ENCODE peak calls at places on chromosomes 13 and 19, in seven cellular contexts. N is AG09309; Y is activated naive CD8-positive, alpha-beta T cell treated with anti-CD3 and anti-CD28 coated beads, Interleukin-2, amount 50 U/mL, for 24 hours; Z is activated effector memory CD4-positive, alpha-beta T cell treated with Interleukin-2 at 50 U/mL for 16 hours; Q is activated B cell treated with CpG ODN at 0.5 μM for 24 hours; M is uterus; T is cerebellar cortex. G is an unnamed sample.

GRCh38 chr19:23436944-23437343 is 41.7 kb upstream of the ZNF91 start:
- DNase-seq in T (no peak), Y (no peak), Q (no peak), N (no peak), Z (no peak), M (no peak), G (no peak)

GRCh38 chr19:9306443-9306842 is 3.2 kb downstream of the ZNF699 start:
- DNase-seq in Q (no peak), Y (no peak), N (peak; percentile 94), M (no peak), T (no peak), Z (no peak), G (no peak)

GRCh38 chr19:41934849-41935374 is 6.7 kb upstream of the ERFL start:
- DNase-seq in Z (peak; percentile 57), T (peak; percentile 74), N (no peak), M (peak; percentile 53), Y (peak; percentile 87), Q (peak; percentile 65), G (peak; percentile 73)

GRCh38 chr19:57850553-57851017 is 926 bp downstream of the ZNF587 start:
- DNase-seq in Q (no peak), Y (peak; percentile 7), M (no peak), T (no peak), N (no peak), Z (no peak), G (no peak)

GRCh38 chr19:55605637-55606470 is at the start of gene ZNF865:
- DNase-seq in T (peak; percentile 95), M (peak; percentile 69), Y (peak; percentile 76), Z (peak; percentile 55), Q (peak; percentile 55), N (no peak), G (peak; percentile 66)

GRCh38 chr13:90947976-90948375 is 399.5 kb upstream of the MIR17HG start:
- DNase-seq in Z (no peak), M (no peak), Y (no peak), T (no peak), Q (no peak), N (no peak), G (no peak)

GRCh38 chr13:30561506-30561905 is 56.2 kb upstream of the USPL1 start:
- DNase-seq in Y (no peak), Z (no peak), N (no peak), M (no peak), T (no peak), Q (no peak), G (no peak)

GRCh38 chr19:39474139-39474620 is 6.5 kb upstream of the TIMM50 start:
- DNase-seq in Q (peak; percentile 71), T (peak; percentile 44), N (no peak), Z (peak; percentile 54), M (peak; percentile 36), Y (peak; percentile 79), G (peak; percentile 74)

GRCh38 chr19:53927745-53928144 is 18.7 kb downstream of the CACNG7 start:
- DNase-seq in N (peak; percentile 8), Z (no peak), T (no peak), Y (peak; percentile 43), M (no peak), Q (no peak), G (peak; percentile 26)

GRCh38 chr13:21668665-21669599 is 1.9 kb upstream of the FGF9 start:
- DNase-seq in Q (peak; percentile 21), Z (peak; percentile 21), T (peak; percentile 40), M (no peak), N (no peak), Y (peak; percentile 41), G (peak; percentile 55)

GRCh38 chr19:21483589-21484170 is 21.7 kb upstream of the ZNF429 start:
- DNase-seq in Y (peak; percentile 68), Z (peak; percentile 27), M (peak; percentile 63), N (no peak), T (no peak), Q (no peak), G (peak; percentile 30)

GRCh38 chr19:46192990-46193650 is 36.4 kb upstream of the IGFL1 start:
- DNase-seq in Y (no peak), Q (no peak), T (no peak), M (no peak), Z (no peak), N (peak; percentile 27), G (no peak)

GRCh38 chr13:71799320-71799719 is 67.7 kb downstream of the DACH1 start:
- DNase-seq in Y (no peak), N (no peak), T (no peak), Q (no peak), M (no peak), Z (no peak), G (no peak)

GRCh38 chr13:85521586-85521985 is 277.6 kb downstream of the SLITRK6 start:
- DNase-seq in N (no peak), Y (no peak), Z (no peak), M (no peak), Q (no peak), T (no peak), G (no peak)

GRCh38 chr13:105948143-105948542 is 587.3 kb downstream of the EFNB2 start:
- DNase-seq in N (no peak), Z (no peak), M (no peak), T (no peak), Q (no peak), Y (no peak), G (no peak)

GRCh38 chr19:54325194-54325621 is 12.2 kb upstream of the LILRA5 start:
- DNase-seq in M (no peak), T (peak; percentile 35), Q (no peak), Z (peak; percentile 5), Y (peak; percentile 45), N (no peak), G (peak; percentile 33)

GRCh38 chr19:53101518-53101917 is 1.7 kb downstream of the ZNF160 start:
- DNase-seq in T (no peak), N (no peak), Y (peak; percentile 14), Q (no peak), M (no peak), Z (no peak), G (no peak)

GRCh38 chr13:112953591-112954487 is 15.2 kb upstream of the MCF2L start:
- DNase-seq in Y (no peak), Z (no peak), M (no peak), T (no peak), Q (no peak), N (no peak), G (no peak)

GRCh38 chr13:77114271-77114670 is 87.3 kb upstream of the FBXL3 start:
- DNase-seq in Q (no peak), M (no peak), T (no peak), Z (no peak), Y (no peak), N (no peak), G (no peak)

GRCh38 chr19:3056454-3057016 is 5.8 kb downstream of the TLE5 start:
- DNase-seq in Y (no peak), T (no peak), N (no peak), M (no peak), Z (no peak), Q (no peak), G (no peak)

GRCh38 chr13:76383671-76384461 is 502.3 kb downstream of the KCTD12 start:
- DNase-seq in N (peak; percentile 57), Y (no peak), T (no peak), Q (no peak), Z (no peak), M (no peak), G (no peak)

GRCh38 chr13:92265408-92265807 is 867.0 kb downstream of the GPC5 start:
- DNase-seq in Q (no peak), Z (no peak), Y (no peak), M (no peak), N (no peak), T (no peak), G (no peak)

GRCh38 chr13:35743165-35743564 is 266.7 kb upstream of the MAB21L1 start:
- DNase-seq in Q (no peak), Z (no peak), N (no peak), T (no peak), M (no peak), Y (no peak), G (no peak)

GRCh38 chr19:48372904-48373303 is 8.7 kb downstream of the SYNGR4 start:
- DNase-seq in Q (no peak), M (no peak), N (no peak), Y (no peak), T (peak; percentile 54), Z (no peak), G (no peak)

GRCh38 chr13:112711528-112712265 is 21.9 kb downstream of the ATP11A start:
- DNase-seq in T (peak; percentile 42), M (peak; percentile 93), Q (no peak), Y (no peak), Z (no peak), N (peak; percentile 93), G (no peak)

GRCh38 chr13:71935166-71935840 is 68.3 kb upstream of the DACH1 start:
- DNase-seq in Z (no peak), Y (no peak), N (no peak), M (no peak), Q (no peak), T (no peak), G (no peak)

GRCh38 chr13:30618186-30618937 is 642 bp downstream of the USPL1 start:
- DNase-seq in Y (peak; percentile 35), Q (peak; percentile 41), Z (no peak), M (no peak), N (no peak), T (peak; percentile 23), G (no peak)

GRCh38 chr19:3606690-3607289 is at the start of gene TBXA2R:
- DNase-seq in Y (peak; percentile 82), T (peak; percentile 28), N (no peak), Z (no peak), Q (peak; percentile 74), M (peak; percentile 86), G (peak; percentile 48)

GRCh38 chr13:93689333-93689732 is 462.7 kb downstream of the GPC6 start:
- DNase-seq in Z (no peak), M (no peak), Q (no peak), Y (no peak), N (no peak), T (no peak), G (no peak)

GRCh38 chr13:23739597-23739996 is 149.6 kb downstream of the MIPEP start:
- DNase-seq in Y (no peak), N (no peak), T (no peak), Q (no peak), Z (no peak), M (no peak), G (no peak)

GRCh38 chr19:1260749-1261511 is 8.2 kb upstream of the CIRBP start:
- DNase-seq in T (peak; percentile 94), Z (peak; percentile 97), Q (peak; percentile 95), M (peak; percentile 99), N (peak; percentile 80), Y (peak; percentile 99), G (peak; percentile 96)

G was measured in stimulated activated naive CD4-positive, alpha-beta T cell.